ENCODE peak calls at places on chromosomes 6 and 20, in four cellular contexts. P is nephron progenitor cell, H is kidney tubule cell, V is DMS79 treated with DMSO at 0.1 percent for 48 hours. Q is an unnamed sample.

GRCh38 chr6:144340541-144341371 is 55.6 kb downstream of the UTRN start:
- DNase-seq in P (no peak), V (no peak), H (no peak), Q (no peak)

GRCh38 chr6:145012039-145012662 is 723.2 kb downstream of the EPM2A start:
- DNase-seq in P (no peak), V (no peak), H (no peak), Q (no peak)

GRCh38 chr6:5401845-5402738 is 140.8 kb downstream of the FARS2 start:
- DNase-seq in V (no peak), P (no peak), H (peak), Q (peak)

GRCh38 chr20:38893485-38894090 is 32.6 kb upstream of the FAM83D start:
- DNase-seq in P (peak), H (peak), V (peak), Q (peak)

GRCh38 chr6:129501401-129502051 is 208.5 kb downstream of the ARHGAP18 start:
- DNase-seq in V (no peak), P (peak), H (peak), Q (peak)

GRCh38 chr20:38633577-38634093 is 32.0 kb downstream of the ARHGAP40 start:
- DNase-seq in V (peak), P (peak), H (peak), Q (peak)

GRCh38 chr6:99013661-99014458 is 66.1 kb upstream of the FBXL4 start:
- DNase-seq in H (peak), V (no peak), P (no peak), Q (no peak)

GRCh38 chr6:10030942-10031537 is 383.8 kb downstream of the TFAP2A start:
- DNase-seq in P (peak), V (no peak), H (peak), Q (peak)

GRCh38 chr20:36825374-36826104 is 50.4 kb upstream of the TLDC2 start:
- DNase-seq in P (peak), V (peak), H (no peak), Q (peak)

GRCh38 chr6:116570856-116571682 is at the start of gene RWDD1:
- DNase-seq in P (peak), V (peak), H (peak), Q (peak)

GRCh38 chr6:54467384-54467783 is 159.1 kb downstream of the TINAG start:
- DNase-seq in V (no peak), H (no peak), P (no peak), Q (no peak)

GRCh38 chr6:69888842-69889590 is 22.7 kb downstream of the COL19A1 start:
- DNase-seq in P (no peak), V (no peak), H (peak), Q (no peak)

GRCh38 chr6:35919827-35920751 is 809 bp downstream of the SRPK1 start:
- DNase-seq in V (peak), H (peak), P (peak), Q (peak)

GRCh38 chr6:48844696-48845095 is 618.4 kb downstream of the MMUT start:
- DNase-seq in P (no peak), V (no peak), H (no peak), Q (no peak)

GRCh38 chr6:153790048-153790447 is 249.0 kb upstream of the OPRM1 start:
- DNase-seq in V (no peak), H (peak), P (no peak), Q (peak)

GRCh38 chr6:75219213-75219612 is 13.4 kb upstream of the COL12A1 start:
- DNase-seq in H (no peak), V (no peak), P (no peak), Q (no peak)

GRCh38 chr6:121645100-121645745 is 209.8 kb downstream of the GJA1 start:
- DNase-seq in V (no peak), H (no peak), P (no peak), Q (no peak)

GRCh38 chr6:129331450-129332138 is 378.4 kb downstream of the ARHGAP18 start:
- DNase-seq in V (no peak), H (peak), P (no peak), Q (no peak)

GRCh38 chr20:35344354-35344837 is 52.2 kb upstream of the FAM83C start:
- DNase-seq in V (no peak), P (no peak), H (peak), Q (peak)

GRCh38 chr20:31710423-31711250 is 12.0 kb downstream of the BCL2L1 start:
- DNase-seq in V (peak), H (peak), P (no peak), Q (no peak)

GRCh38 chr6:30007132-30007764 is 53.8 kb upstream of the POLR1H start:
- DNase-seq in H (no peak), V (peak), P (peak), Q (peak)

Q was measured in DMS53.